ENCODE peak calls at places on chromosome 2, in six cellular contexts. One of them, this sample, is unnamed.

GRCh38 chr2:177530513-177531039 is 138.0 kb downstream of the AGPS start:
- DNase-seq in endothelial cell of umbilical vein: no peak
- DNase-seq in endodermal cell: no peak
- DNase-seq in PC-3: no peak
- DNase-seq in mammary epithelial cell: no peak
- DNase-seq in H9: no peak
- DNase-seq in this sample: no peak

GRCh38 chr2:45759310-45759851 is 107.9 kb downstream of the PRKCE start:
- DNase-seq in endothelial cell of umbilical vein: no peak
- DNase-seq in endodermal cell: peak; percentile 78
- DNase-seq in PC-3: no peak
- DNase-seq in mammary epithelial cell: no peak
- DNase-seq in H9: no peak
- DNase-seq in this sample: no peak

GRCh38 chr2:85945576-85945975 is 56.8 kb upstream of the ST3GAL5 start:
- DNase-seq in endothelial cell of umbilical vein: no peak
- DNase-seq in endodermal cell: no peak
- DNase-seq in PC-3: no peak
- DNase-seq in mammary epithelial cell: no peak
- DNase-seq in H9: no peak
- DNase-seq in this sample: no peak

GRCh38 chr2:26623541-26624497 is 17.3 kb downstream of the CIB4 start:
- DNase-seq in endothelial cell of umbilical vein: no peak
- DNase-seq in endodermal cell: peak; percentile 59
- DNase-seq in PC-3: no peak
- DNase-seq in mammary epithelial cell: no peak
- DNase-seq in H9: peak; percentile 36
- DNase-seq in this sample: no peak

GRCh38 chr2:186733414-186733813 is 39.6 kb downstream of the FAM171B start:
- DNase-seq in endothelial cell of umbilical vein: no peak
- DNase-seq in endodermal cell: no peak
- DNase-seq in PC-3: no peak
- DNase-seq in mammary epithelial cell: no peak
- DNase-seq in H9: no peak
- DNase-seq in this sample: peak; percentile 35

GRCh38 chr2:8300905-8301304 is 381.0 kb upstream of the ID2 start:
- DNase-seq in endothelial cell of umbilical vein: no peak
- DNase-seq in endodermal cell: peak; percentile 70
- DNase-seq in PC-3: no peak
- DNase-seq in mammary epithelial cell: no peak
- DNase-seq in H9: peak; percentile 15
- DNase-seq in this sample: no peak

GRCh38 chr2:8602809-8603208 is 79.0 kb upstream of the ID2 start:
- DNase-seq in endothelial cell of umbilical vein: no peak
- DNase-seq in endodermal cell: no peak
- DNase-seq in PC-3: peak; percentile 88
- DNase-seq in mammary epithelial cell: no peak
- DNase-seq in H9: no peak
- DNase-seq in this sample: no peak

GRCh38 chr2:239344857-239345216 is 56.0 kb downstream of the HDAC4 start:
- DNase-seq in endothelial cell of umbilical vein: no peak
- DNase-seq in endodermal cell: no peak
- DNase-seq in PC-3: no peak
- DNase-seq in mammary epithelial cell: no peak
- DNase-seq in H9: no peak
- DNase-seq in this sample: no peak

GRCh38 chr2:237932731-237933131 is 34.1 kb upstream of the UBE2F start:
- DNase-seq in endothelial cell of umbilical vein: no peak
- DNase-seq in endodermal cell: no peak
- DNase-seq in PC-3: peak; percentile 29
- DNase-seq in mammary epithelial cell: peak; percentile 18
- DNase-seq in H9: no peak
- DNase-seq in this sample: no peak

GRCh38 chr2:72457801-72458516 is 310.3 kb upstream of the CYP26B1 start:
- DNase-seq in endothelial cell of umbilical vein: no peak
- DNase-seq in endodermal cell: no peak
- DNase-seq in PC-3: peak; percentile 3
- DNase-seq in mammary epithelial cell: peak; percentile 6
- DNase-seq in H9: no peak
- DNase-seq in this sample: no peak

GRCh38 chr2:44233450-44234128 is 41.7 kb upstream of the SLC3A1 start:
- DNase-seq in endothelial cell of umbilical vein: peak; percentile 82
- DNase-seq in endodermal cell: no peak
- DNase-seq in PC-3: peak; percentile 79
- DNase-seq in mammary epithelial cell: peak; percentile 22
- DNase-seq in H9: no peak
- DNase-seq in this sample: no peak

GRCh38 chr2:148027822-148028221 is 6.9 kb downstream of the MBD5 start:
- DNase-seq in endothelial cell of umbilical vein: no peak
- DNase-seq in endodermal cell: no peak
- DNase-seq in PC-3: no peak
- DNase-seq in mammary epithelial cell: no peak
- DNase-seq in H9: no peak
- DNase-seq in this sample: no peak

GRCh38 chr2:142615876-142616275 is 261.6 kb upstream of the KYNU start:
- DNase-seq in endothelial cell of umbilical vein: no peak
- DNase-seq in endodermal cell: no peak
- DNase-seq in PC-3: no peak
- DNase-seq in mammary epithelial cell: no peak
- DNase-seq in H9: no peak
- DNase-seq in this sample: no peak

GRCh38 chr2:23918837-23919489 is 8.0 kb downstream of the ATAD2B start:
- DNase-seq in endothelial cell of umbilical vein: no peak
- DNase-seq in endodermal cell: no peak
- DNase-seq in PC-3: no peak
- DNase-seq in mammary epithelial cell: no peak
- DNase-seq in H9: no peak
- DNase-seq in this sample: no peak

GRCh38 chr2:127581050-127581345 is 45.5 kb downstream of the MYO7B start:
- DNase-seq in endothelial cell of umbilical vein: no peak
- DNase-seq in endodermal cell: peak; percentile 17
- DNase-seq in PC-3: no peak
- DNase-seq in mammary epithelial cell: no peak
- DNase-seq in H9: no peak
- DNase-seq in this sample: no peak

GRCh38 chr2:151637284-151637781 is 96.9 kb downstream of the NEB start:
- DNase-seq in endothelial cell of umbilical vein: no peak
- DNase-seq in endodermal cell: no peak
- DNase-seq in PC-3: no peak
- DNase-seq in mammary epithelial cell: no peak
- DNase-seq in H9: no peak
- DNase-seq in this sample: peak; percentile 71

GRCh38 chr2:225171350-225171749 is 129.1 kb upstream of the DOCK10 start:
- DNase-seq in endothelial cell of umbilical vein: no peak
- DNase-seq in endodermal cell: no peak
- DNase-seq in PC-3: no peak
- DNase-seq in mammary epithelial cell: no peak
- DNase-seq in H9: no peak
- DNase-seq in this sample: no peak

GRCh38 chr2:62939735-62940491 is 110.7 kb upstream of the OTX1 start:
- DNase-seq in endothelial cell of umbilical vein: no peak
- DNase-seq in endodermal cell: no peak
- DNase-seq in PC-3: peak; percentile 24
- DNase-seq in mammary epithelial cell: peak; percentile 92
- DNase-seq in H9: no peak
- DNase-seq in this sample: no peak

GRCh38 chr2:170235860-170236638 is 58.1 kb downstream of the MYO3B start:
- DNase-seq in endothelial cell of umbilical vein: peak; percentile 72
- DNase-seq in endodermal cell: peak; percentile 75
- DNase-seq in PC-3: peak; percentile 84
- DNase-seq in mammary epithelial cell: peak; percentile 50
- DNase-seq in H9: peak; percentile 50
- DNase-seq in this sample: no peak

GRCh38 chr2:143176606-143177005 is 47.4 kb downstream of the ARHGAP15 start:
- DNase-seq in endothelial cell of umbilical vein: no peak
- DNase-seq in endodermal cell: no peak
- DNase-seq in PC-3: no peak
- DNase-seq in mammary epithelial cell: no peak
- DNase-seq in H9: no peak
- DNase-seq in this sample: no peak

GRCh38 chr2:121599963-121600651 is 49.2 kb downstream of the CLASP1 start:
- DNase-seq in endothelial cell of umbilical vein: no peak
- DNase-seq in endodermal cell: no peak
- DNase-seq in PC-3: peak; percentile 72
- DNase-seq in mammary epithelial cell: peak; percentile 48
- DNase-seq in H9: no peak
- DNase-seq in this sample: no peak

GRCh38 chr2:27959496-27959895 is 69.0 kb downstream of the BABAM2 start:
- DNase-seq in endothelial cell of umbilical vein: peak; percentile 59
- DNase-seq in endodermal cell: no peak
- DNase-seq in PC-3: peak; percentile 49
- DNase-seq in mammary epithelial cell: peak; percentile 38
- DNase-seq in H9: no peak
- DNase-seq in this sample: no peak

GRCh38 chr2:43165378-43166025 is 60.9 kb downstream of the ZFP36L2 start:
- DNase-seq in endothelial cell of umbilical vein: no peak
- DNase-seq in endodermal cell: peak; percentile 76
- DNase-seq in PC-3: no peak
- DNase-seq in mammary epithelial cell: no peak
- DNase-seq in H9: no peak
- DNase-seq in this sample: no peak

GRCh38 chr2:155310589-155310988 is 612.1 kb downstream of the KCNJ3 start:
- DNase-seq in endothelial cell of umbilical vein: peak; percentile 33
- DNase-seq in endodermal cell: no peak
- DNase-seq in PC-3: peak; percentile 50
- DNase-seq in mammary epithelial cell: peak; percentile 9
- DNase-seq in H9: no peak
- DNase-seq in this sample: no peak

GRCh38 chr2:222320441-222321395 is 21.9 kb upstream of the PAX3 start:
- DNase-seq in endothelial cell of umbilical vein: peak; percentile 35
- DNase-seq in endodermal cell: peak; percentile 75
- DNase-seq in PC-3: no peak
- DNase-seq in mammary epithelial cell: no peak
- DNase-seq in H9: no peak
- DNase-seq in this sample: peak; percentile 66

GRCh38 chr2:61177727-61178549 is 15.9 kb downstream of the C2orf74 start:
- DNase-seq in endothelial cell of umbilical vein: peak; percentile 36
- DNase-seq in endodermal cell: peak; percentile 78
- DNase-seq in PC-3: peak; percentile 19
- DNase-seq in mammary epithelial cell: peak; percentile 20
- DNase-seq in H9: peak; percentile 51
- DNase-seq in this sample: peak; percentile 80

DNA sequence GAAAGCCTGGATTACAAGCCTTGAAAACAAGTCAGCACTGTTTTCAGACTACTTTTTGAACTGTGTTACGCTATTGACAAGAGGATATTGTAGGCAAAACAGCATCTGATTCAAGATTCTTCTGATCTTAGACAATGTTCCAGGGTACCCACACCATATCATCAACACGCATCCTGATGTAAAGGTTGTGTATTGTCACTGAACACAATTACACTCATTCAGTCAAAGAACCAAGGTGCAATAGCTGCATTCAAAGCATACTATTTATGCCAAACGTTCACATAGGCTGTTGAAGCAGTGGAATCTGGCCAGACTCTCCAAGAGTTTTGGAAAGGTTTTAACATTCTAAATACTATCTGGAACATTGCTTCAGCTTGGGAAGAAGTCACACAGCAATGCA is 47.9 kb upstream of the MSH6 start:
- DNase-seq in endothelial cell of umbilical vein: no peak
- DNase-seq in endodermal cell: no peak
- DNase-seq in PC-3: no peak
- DNase-seq in mammary epithelial cell: no peak
- DNase-seq in H9: no peak
- DNase-seq in this sample: no peak
- H3K9ac ChIP-seq in endothelial cell of umbilical vein: no peak overlapping the region
- H3K9ac ChIP-seq in endodermal cell: no peak overlapping the region
- H3K9ac ChIP-seq in PC-3: no peak overlapping the region
- H3K9ac ChIP-seq in mammary epithelial cell: no peak overlapping the region
- H3K9ac ChIP-seq in H9: no peak overlapping the region
- H3K9ac ChIP-seq in this sample: no peak overlapping the region

GRCh38 chr2:179447426-179447825 is 182.8 kb upstream of the SESTD1 start:
- DNase-seq in endothelial cell of umbilical vein: no peak
- DNase-seq in endodermal cell: no peak
- DNase-seq in PC-3: no peak
- DNase-seq in mammary epithelial cell: no peak
- DNase-seq in H9: no peak
- DNase-seq in this sample: no peak
- TF ChIP-seq CTCF in endothelial cell of umbilical vein: no peak
- TF ChIP-seq CTCF in endodermal cell: no peak
- TF ChIP-seq CTCF in PC-3: no peak
- TF ChIP-seq CTCF in mammary epithelial cell: no peak
- TF ChIP-seq CTCF in H9: no peak
- TF ChIP-seq CTCF in this sample: no peak

DNA sequence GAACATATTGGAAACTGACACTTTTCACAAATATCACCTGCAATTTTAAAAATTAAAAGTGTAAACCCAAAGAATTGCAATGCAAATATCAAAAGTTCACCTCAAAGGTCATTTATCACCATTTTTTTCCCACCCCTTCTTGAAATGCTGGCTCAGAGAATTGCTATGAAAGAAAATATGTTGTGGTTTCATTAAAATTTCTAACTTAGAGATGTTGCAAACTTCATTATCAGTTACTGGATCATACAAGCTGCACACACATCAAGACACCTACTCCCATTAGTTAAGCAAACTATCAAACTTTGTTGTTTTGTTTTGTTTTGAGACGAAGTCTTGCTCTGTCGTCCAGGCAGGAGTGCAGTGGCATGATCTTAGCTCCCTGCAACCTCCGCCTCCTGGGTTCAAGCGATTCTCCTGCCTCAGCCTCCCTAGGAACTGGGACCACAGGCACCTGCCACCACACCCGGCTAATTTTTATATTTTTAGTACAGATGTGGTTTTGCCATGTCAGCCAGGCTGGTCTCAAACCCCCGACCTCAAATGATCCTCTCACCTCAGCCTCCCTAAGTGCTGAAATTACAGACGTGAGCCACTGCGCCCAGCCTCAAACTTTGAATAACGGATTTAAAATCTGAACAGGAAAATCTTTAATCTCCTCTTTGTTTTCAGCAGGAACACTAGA is 37.0 kb downstream of the STK39 start:
- DNase-seq in endothelial cell of umbilical vein: no peak
- DNase-seq in endodermal cell: no peak
- DNase-seq in PC-3: peak; percentile 28
- DNase-seq in mammary epithelial cell: peak; percentile 11
- DNase-seq in H9: no peak
- DNase-seq in this sample: no peak
- H3K9ac ChIP-seq in endothelial cell of umbilical vein: peak overlapping the region; percentile 49
- H3K9ac ChIP-seq in endodermal cell: no peak overlapping the region
- H3K9ac ChIP-seq in PC-3: peak overlapping the region; percentile 87
- H3K9ac ChIP-seq in mammary epithelial cell: peak overlapping the region; percentile 26
- H3K9ac ChIP-seq in H9: no peak overlapping the region
- H3K9ac ChIP-seq in this sample: no peak overlapping the region

GRCh38 chr2:20642026-20642971 is 8.6 kb downstream of the HS1BP3 start:
- DNase-seq in endothelial cell of umbilical vein: peak; percentile 76
- DNase-seq in endodermal cell: peak; percentile 95
- DNase-seq in PC-3: peak; percentile 74
- DNase-seq in mammary epithelial cell: peak; percentile 62
- DNase-seq in H9: peak; percentile 84
- DNase-seq in this sample: peak; percentile 87

GRCh38 chr2:20645761-20646160 is 5.1 kb downstream of the HS1BP3 start:
- DNase-seq in endothelial cell of umbilical vein: no peak
- DNase-seq in endodermal cell: no peak
- DNase-seq in PC-3: no peak
- DNase-seq in mammary epithelial cell: no peak
- DNase-seq in H9: no peak
- DNase-seq in this sample: peak; percentile 53

GRCh38 chr2:20645301-20645701 is 5.6 kb downstream of the HS1BP3 start:
- DNase-seq in endothelial cell of umbilical vein: no peak
- DNase-seq in endodermal cell: no peak
- DNase-seq in PC-3: no peak
- DNase-seq in mammary epithelial cell: no peak
- DNase-seq in H9: no peak
- DNase-seq in this sample: peak; percentile 57

GRCh38 chr2:20643060-20643459 is 7.8 kb downstream of the HS1BP3 start:
- DNase-seq in endothelial cell of umbilical vein: no peak
- DNase-seq in endodermal cell: no peak
- DNase-seq in PC-3: no peak
- DNase-seq in mammary epithelial cell: peak; percentile 15
- DNase-seq in H9: no peak
- DNase-seq in this sample: peak; percentile 41

GRCh38 chr2:20643826-20644225 is 7.1 kb downstream of the HS1BP3 start:
- DNase-seq in endothelial cell of umbilical vein: no peak
- DNase-seq in endodermal cell: no peak
- DNase-seq in PC-3: no peak
- DNase-seq in mammary epithelial cell: no peak
- DNase-seq in H9: no peak
- DNase-seq in this sample: no peak
- TF ChIP-seq CTCF in endothelial cell of umbilical vein: no peak
- TF ChIP-seq CTCF in endodermal cell: no peak
- TF ChIP-seq CTCF in PC-3: no peak
- TF ChIP-seq CTCF in mammary epithelial cell: no peak
- TF ChIP-seq CTCF in H9: no peak
- TF ChIP-seq CTCF in this sample: no peak

This sample was measured in kidney.